ENCODE peak calls at places on chromosomes 12 and 14, in five cellular contexts. One of them, this sample, is unnamed.

GRCh38 chr12:111636209-111636928 is 37.3 kb upstream of the ATXN2 start:
- DNase-seq in lung: peak
- DNase-seq in fibroblast of pulmonary artery: peak
- DNase-seq in left ventricle myocardium inferior: peak
- DNase-seq in prostate gland: peak
- DNase-seq in this sample: no peak

GRCh38 chr14:105014631-105015030 is 6.3 kb downstream of the CDCA4 start:
- DNase-seq in fibroblast of pulmonary artery: no peak
- DNase-seq in prostate gland: no peak
- DNase-seq in left ventricle myocardium inferior: no peak
- DNase-seq in lung: no peak
- DNase-seq in this sample: no peak

GRCh38 chr12:56449622-56449984 is 377 bp upstream of the TIMELESS start:
- DNase-seq in left ventricle myocardium inferior: no peak
- DNase-seq in fibroblast of pulmonary artery: no peak
- DNase-seq in lung: no peak
- DNase-seq in prostate gland: no peak
- DNase-seq in this sample: no peak

GRCh38 chr14:63039800-63040380 is 5.4 kb downstream of the KCNH5 start:
- DNase-seq in fibroblast of pulmonary artery: peak
- DNase-seq in left ventricle myocardium inferior: no peak
- DNase-seq in prostate gland: no peak
- DNase-seq in lung: no peak
- DNase-seq in this sample: no peak

GRCh38 chr14:104903990-104904389 is 20.7 kb upstream of the PLD4 start:
- DNase-seq in fibroblast of pulmonary artery: no peak
- DNase-seq in lung: no peak
- DNase-seq in prostate gland: no peak
- DNase-seq in left ventricle myocardium inferior: no peak
- DNase-seq in this sample: no peak

GRCh38 chr12:84874125-84874824 is 38.3 kb downstream of the SLC6A15 start:
- DNase-seq in prostate gland: no peak
- DNase-seq in fibroblast of pulmonary artery: peak
- DNase-seq in lung: no peak
- DNase-seq in left ventricle myocardium inferior: no peak
- DNase-seq in this sample: no peak

GRCh38 chr12:123971770-123972447 is 722 bp downstream of the CCDC92 start:
- DNase-seq in prostate gland: peak
- DNase-seq in left ventricle myocardium inferior: peak
- DNase-seq in fibroblast of pulmonary artery: peak
- DNase-seq in lung: peak
- DNase-seq in this sample: peak

GRCh38 chr12:53062011-53062961 is 12.4 kb downstream of the TNS2 start:
- DNase-seq in left ventricle myocardium inferior: no peak
- DNase-seq in prostate gland: no peak
- DNase-seq in fibroblast of pulmonary artery: no peak
- DNase-seq in lung: no peak
- DNase-seq in this sample: no peak

GRCh38 chr12:5072326-5072725 is 28.6 kb downstream of the KCNA5 start:
- DNase-seq in fibroblast of pulmonary artery: no peak
- DNase-seq in left ventricle myocardium inferior: no peak
- DNase-seq in lung: no peak
- DNase-seq in prostate gland: no peak
- DNase-seq in this sample: no peak

GRCh38 chr14:79483472-79483871 is 727.8 kb downstream of the DIO2 start:
- DNase-seq in prostate gland: no peak
- DNase-seq in left ventricle myocardium inferior: no peak
- DNase-seq in lung: no peak
- DNase-seq in fibroblast of pulmonary artery: peak
- DNase-seq in this sample: no peak

GRCh38 chr14:87805315-87805723 is 187.7 kb downstream of the GALC start:
- DNase-seq in lung: no peak
- DNase-seq in left ventricle myocardium inferior: peak
- DNase-seq in fibroblast of pulmonary artery: peak
- DNase-seq in prostate gland: no peak
- DNase-seq in this sample: peak

GRCh38 chr12:123064356-123064755 is 83.9 kb downstream of the ARL6IP4 start:
- DNase-seq in lung: no peak
- DNase-seq in prostate gland: no peak
- DNase-seq in left ventricle myocardium inferior: peak
- DNase-seq in fibroblast of pulmonary artery: no peak
- DNase-seq in this sample: no peak

GRCh38 chr12:123269395-123269892 is 2.2 kb downstream of the CDK2AP1 start:
- DNase-seq in left ventricle myocardium inferior: peak
- DNase-seq in prostate gland: peak
- DNase-seq in lung: no peak
- DNase-seq in fibroblast of pulmonary artery: peak
- DNase-seq in this sample: peak

GRCh38 chr12:55068416-55069010 is 48.7 kb downstream of the NEUROD4 start:
- DNase-seq in prostate gland: no peak
- DNase-seq in fibroblast of pulmonary artery: peak
- DNase-seq in left ventricle myocardium inferior: no peak
- DNase-seq in lung: peak
- DNase-seq in this sample: peak

GRCh38 chr12:99019798-99020197 is 374.7 kb downstream of the APAF1 start:
- DNase-seq in left ventricle myocardium inferior: no peak
- DNase-seq in lung: no peak
- DNase-seq in prostate gland: no peak
- DNase-seq in fibroblast of pulmonary artery: no peak
- DNase-seq in this sample: no peak

GRCh38 chr12:79555006-79555925 is 135.5 kb downstream of the PAWR start:
- DNase-seq in lung: no peak
- DNase-seq in fibroblast of pulmonary artery: peak
- DNase-seq in prostate gland: no peak
- DNase-seq in left ventricle myocardium inferior: no peak
- DNase-seq in this sample: no peak

GRCh38 chr14:72420749-72421452 is 473.0 kb downstream of the DPF3 start:
- DNase-seq in left ventricle myocardium inferior: peak
- DNase-seq in lung: peak
- DNase-seq in prostate gland: peak
- DNase-seq in fibroblast of pulmonary artery: peak
- DNase-seq in this sample: peak

GRCh38 chr12:57280234-57281062 is 29.5 kb upstream of the STAC3 start:
- DNase-seq in prostate gland: peak
- DNase-seq in lung: peak
- DNase-seq in left ventricle myocardium inferior: no peak
- DNase-seq in fibroblast of pulmonary artery: peak
- DNase-seq in this sample: peak

GRCh38 chr12:95908573-95908972 is 33.8 kb downstream of the CCDC38 start:
- DNase-seq in prostate gland: no peak
- DNase-seq in fibroblast of pulmonary artery: peak
- DNase-seq in left ventricle myocardium inferior: no peak
- DNase-seq in lung: no peak
- DNase-seq in this sample: no peak

GRCh38 chr14:59022144-59022543 is 166.3 kb upstream of the DAAM1 start:
- DNase-seq in lung: no peak
- DNase-seq in left ventricle myocardium inferior: no peak
- DNase-seq in prostate gland: no peak
- DNase-seq in fibroblast of pulmonary artery: no peak
- DNase-seq in this sample: no peak

GRCh38 chr12:102862486-102862885 is 54.6 kb downstream of the PAH start:
- DNase-seq in lung: no peak
- DNase-seq in left ventricle myocardium inferior: no peak
- DNase-seq in prostate gland: no peak
- DNase-seq in fibroblast of pulmonary artery: no peak
- DNase-seq in this sample: no peak

GRCh38 chr12:128820723-128821432 is 2.9 kb downstream of the SLC15A4 start:
- DNase-seq in lung: no peak
- DNase-seq in left ventricle myocardium inferior: peak
- DNase-seq in fibroblast of pulmonary artery: no peak
- DNase-seq in prostate gland: no peak
- DNase-seq in this sample: peak

GRCh38 chr14:99728231-99728920 is 44.3 kb downstream of the CYP46A1 start:
- DNase-seq in left ventricle myocardium inferior: peak
- DNase-seq in fibroblast of pulmonary artery: no peak
- DNase-seq in lung: no peak
- DNase-seq in prostate gland: no peak
- DNase-seq in this sample: no peak

GRCh38 chr12:116542345-116542950 is 16.7 kb upstream of the MAP1LC3B2 start:
- DNase-seq in fibroblast of pulmonary artery: no peak
- DNase-seq in lung: no peak
- DNase-seq in prostate gland: no peak
- DNase-seq in left ventricle myocardium inferior: no peak
- DNase-seq in this sample: no peak

GRCh38 chr12:68342966-68343365 is 10.8 kb upstream of the MDM1 start:
- DNase-seq in lung: no peak
- DNase-seq in left ventricle myocardium inferior: no peak
- DNase-seq in fibroblast of pulmonary artery: no peak
- DNase-seq in prostate gland: no peak
- DNase-seq in this sample: no peak
- TF ChIP-seq CTCF in lung: no peak
- TF ChIP-seq CTCF in left ventricle myocardium inferior: no peak
- TF ChIP-seq CTCF in fibroblast of pulmonary artery: no peak
- TF ChIP-seq CTCF in prostate gland: no peak
- TF ChIP-seq CTCF in this sample: no peak

GRCh38 chr12:1832801-1833595 is 12.6 kb downstream of the LRTM2 start:
- DNase-seq in lung: no peak
- DNase-seq in fibroblast of pulmonary artery: no peak
- DNase-seq in prostate gland: no peak
- DNase-seq in left ventricle myocardium inferior: no peak
- DNase-seq in this sample: no peak
- TF ChIP-seq CTCF in lung: no peak
- TF ChIP-seq CTCF in fibroblast of pulmonary artery: no peak
- TF ChIP-seq CTCF in prostate gland: no peak
- TF ChIP-seq CTCF in left ventricle myocardium inferior: no peak
- TF ChIP-seq CTCF in this sample: no peak

DNA sequence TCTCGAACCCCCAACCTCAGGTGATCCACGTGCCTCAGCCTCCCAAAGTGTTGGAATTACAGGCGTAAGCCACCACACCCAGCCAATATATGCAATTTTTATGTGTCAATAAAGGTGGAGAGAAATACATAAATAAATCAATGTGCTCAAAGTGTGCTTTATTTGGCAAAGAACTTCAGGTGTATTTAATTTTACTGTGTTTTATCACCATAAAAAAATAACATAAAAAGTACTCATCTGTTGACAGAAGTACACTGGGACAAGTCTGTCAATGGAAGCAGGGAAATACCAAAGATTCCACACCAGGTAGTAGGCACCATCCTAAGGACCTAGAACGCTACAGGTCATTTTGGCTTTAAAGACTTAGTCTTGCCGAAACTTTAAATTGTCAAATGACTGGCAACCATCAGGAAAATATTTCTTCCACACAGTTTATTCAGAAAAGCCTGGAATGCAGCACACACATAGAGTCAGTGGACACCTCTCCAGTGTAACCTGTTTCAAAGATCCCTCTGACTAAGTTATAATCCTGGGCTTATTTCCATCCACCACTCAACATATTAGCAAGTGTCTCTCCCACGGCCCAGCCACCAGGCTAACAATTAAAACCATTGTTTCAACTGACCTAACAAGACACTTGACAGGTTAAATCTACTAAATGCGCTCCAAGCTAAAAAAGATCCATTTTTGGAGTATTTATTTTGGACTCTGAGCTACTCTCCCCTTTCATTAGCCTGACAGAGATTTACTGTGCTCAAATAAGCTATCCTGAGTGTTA is 4.2 kb downstream of the ERO1A start:
- DNase-seq in prostate gland: no peak
- DNase-seq in left ventricle myocardium inferior: no peak
- DNase-seq in lung: no peak
- DNase-seq in fibroblast of pulmonary artery: no peak
- DNase-seq in this sample: no peak
- TF ChIP-seq CTCF in prostate gland: no peak
- TF ChIP-seq CTCF in left ventricle myocardium inferior: no peak
- TF ChIP-seq CTCF in lung: no peak
- TF ChIP-seq CTCF in fibroblast of pulmonary artery: no peak
- TF ChIP-seq CTCF in this sample: no peak

GRCh38 chr14:36238666-36239363 is 62.3 kb upstream of the PTCSC3 start:
- DNase-seq in prostate gland: no peak
- DNase-seq in lung: peak
- DNase-seq in fibroblast of pulmonary artery: peak
- DNase-seq in left ventricle myocardium inferior: no peak
- DNase-seq in this sample: peak

GRCh38 chr14:36243183-36243582 is 66.7 kb upstream of the PTCSC3 start:
- DNase-seq in fibroblast of pulmonary artery: no peak
- DNase-seq in lung: no peak
- DNase-seq in prostate gland: no peak
- DNase-seq in left ventricle myocardium inferior: no peak
- DNase-seq in this sample: no peak

GRCh38 chr14:36245223-36245622 is 68.7 kb upstream of the PTCSC3 start:
- DNase-seq in lung: no peak
- DNase-seq in fibroblast of pulmonary artery: no peak
- DNase-seq in prostate gland: no peak
- DNase-seq in left ventricle myocardium inferior: no peak
- DNase-seq in this sample: no peak

DNA sequence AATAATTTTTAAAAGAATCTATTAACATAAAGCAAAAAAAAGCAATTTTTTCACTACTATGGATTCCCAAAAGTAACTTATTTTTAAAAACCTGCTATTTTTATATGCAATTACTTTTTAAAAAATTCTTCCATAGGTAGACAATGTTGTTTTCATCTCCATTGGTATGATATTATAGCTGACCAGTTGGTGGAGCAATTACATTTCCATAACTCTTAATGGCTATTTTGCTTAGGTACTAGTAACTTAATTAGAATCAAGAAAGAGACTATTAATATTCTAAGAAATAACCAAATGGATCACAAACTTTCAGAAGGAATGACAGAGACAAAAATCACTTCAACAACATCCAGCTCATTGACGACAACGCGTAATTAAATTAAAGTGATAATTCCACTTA is 64.7 kb upstream of the PTCSC3 start:
- DNase-seq in lung: no peak
- DNase-seq in fibroblast of pulmonary artery: peak
- DNase-seq in left ventricle myocardium inferior: no peak
- DNase-seq in prostate gland: no peak
- DNase-seq in this sample: no peak
- TF ChIP-seq CTCF in lung: no peak
- TF ChIP-seq CTCF in fibroblast of pulmonary artery: peak
- TF ChIP-seq CTCF in left ventricle myocardium inferior: no peak
- TF ChIP-seq CTCF in prostate gland: no peak
- TF ChIP-seq CTCF in this sample: no peak

GRCh38 chr12:122018457-122018856 is 3.2 kb upstream of the BCL7A start:
- DNase-seq in lung: no peak
- DNase-seq in fibroblast of pulmonary artery: no peak
- DNase-seq in left ventricle myocardium inferior: no peak
- DNase-seq in prostate gland: no peak
- DNase-seq in this sample: no peak
- TF ChIP-seq CTCF in lung: no peak
- TF ChIP-seq CTCF in fibroblast of pulmonary artery: no peak
- TF ChIP-seq CTCF in left ventricle myocardium inferior: no peak
- TF ChIP-seq CTCF in prostate gland: no peak
- TF ChIP-seq CTCF in this sample: no peak

DNA sequence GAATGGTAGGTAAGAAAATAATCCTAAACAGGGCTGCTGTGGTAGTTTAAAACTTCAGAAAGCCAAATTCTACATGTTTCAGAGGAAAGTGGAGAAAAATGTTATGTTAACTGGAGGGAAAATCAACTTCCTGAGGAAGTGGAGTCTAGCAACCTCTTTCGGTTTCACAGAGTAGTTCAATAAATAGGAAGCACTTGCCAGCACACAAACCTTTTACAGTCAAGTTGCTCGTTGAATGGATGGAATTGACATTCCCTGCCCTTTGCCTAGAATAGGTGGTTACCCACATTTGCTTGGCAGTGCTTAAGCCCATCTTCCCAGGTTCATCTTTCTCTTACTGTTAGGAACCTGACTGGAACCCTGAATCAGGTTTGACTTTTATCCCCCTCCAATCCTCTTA is 15.9 kb downstream of the ANKRD13A start:
- DNase-seq in lung: no peak
- DNase-seq in fibroblast of pulmonary artery: no peak
- DNase-seq in prostate gland: no peak
- DNase-seq in left ventricle myocardium inferior: no peak
- DNase-seq in this sample: no peak
- TF ChIP-seq CTCF in lung: no peak
- TF ChIP-seq CTCF in fibroblast of pulmonary artery: no peak
- TF ChIP-seq CTCF in prostate gland: no peak
- TF ChIP-seq CTCF in left ventricle myocardium inferior: no peak
- TF ChIP-seq CTCF in this sample: no peak

GRCh38 chr12:15979096-15980091 is 68.3 kb downstream of the DERA start:
- DNase-seq in prostate gland: no peak
- DNase-seq in lung: no peak
- DNase-seq in left ventricle myocardium inferior: no peak
- DNase-seq in fibroblast of pulmonary artery: peak
- DNase-seq in this sample: peak
- TF ChIP-seq CTCF in prostate gland: no peak
- TF ChIP-seq CTCF in lung: no peak
- TF ChIP-seq CTCF in left ventricle myocardium inferior: peak
- TF ChIP-seq CTCF in fibroblast of pulmonary artery: peak
- TF ChIP-seq CTCF in this sample: peak